ENCODE peak calls at places on chromosomes 7 and 10, in five cellular contexts. Q is AG10803, F is OCI-LY7, H is left ventricle myocardium inferior, E is thyroid gland. R is an unnamed sample.

GRCh38 chr7:120480472-120480871 is 207.5 kb downstream of the KCND2 start:
- DNase-seq in Q (no peak), E (no peak), H (no peak), F (no peak), R (no peak)

GRCh38 chr7:30251708-30252329 is 32.6 kb upstream of the ZNRF2 start:
- DNase-seq in E (no peak), Q (peak), H (no peak), F (no peak), R (peak)

GRCh38 chr7:2894118-2894940 is 50.2 kb upstream of the GNA12 start:
- DNase-seq in Q (no peak), F (peak), H (no peak), E (no peak), R (no peak)

GRCh38 chr7:127419196-127419595 is 26.7 kb upstream of the ZNF800 start:
- DNase-seq in H (no peak), F (no peak), E (no peak), Q (no peak), R (no peak)

GRCh38 chr10:47384148-47384921 is at the start of gene ZNF488:
- DNase-seq in F (peak), E (peak), H (peak), Q (peak), R (peak)

GRCh38 chr10:86688398-86688921 is 20.1 kb downstream of the LDB3 start:
- DNase-seq in H (peak), E (peak), F (peak), Q (peak), R (peak)

GRCh38 chr7:74002474-74003017 is 25.4 kb upstream of the ELN start:
- DNase-seq in Q (peak), E (no peak), H (peak), F (no peak), R (no peak)

GRCh38 chr10:30935078-30935477 is 96.6 kb downstream of the ZNF438 start:
- DNase-seq in Q (peak), E (no peak), H (no peak), F (no peak), R (no peak)

GRCh38 chr10:117461766-117462423 is 80.7 kb upstream of the EMX2 start:
- DNase-seq in E (no peak), Q (peak), H (no peak), F (no peak), R (peak)

DNA sequence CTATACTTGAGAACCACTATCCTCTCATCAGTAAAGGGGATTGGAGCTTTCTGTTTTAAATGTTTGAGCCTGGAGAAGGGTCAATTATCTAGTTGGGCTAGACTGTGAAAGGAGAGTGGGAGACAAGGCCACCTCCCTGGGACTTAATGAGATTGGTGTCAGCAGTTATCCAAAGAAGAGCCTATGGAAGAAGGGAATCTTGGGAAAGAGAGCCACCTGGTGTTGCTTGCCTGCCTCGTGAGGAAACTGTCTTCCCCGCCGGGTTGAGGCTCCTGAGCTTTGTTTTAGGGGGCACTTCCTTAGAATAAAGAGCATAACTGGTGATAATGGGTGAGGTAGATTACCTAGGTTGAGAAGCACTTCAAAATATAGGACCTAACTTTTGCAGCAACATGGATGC is 32.0 kb upstream of the ABCB4 start:
- DNase-seq in E (no peak), Q (no peak), H (no peak), F (no peak), R (no peak)
- TF ChIP-seq CTCF in E (no peak), Q (peak), H (peak), F (peak), R (no peak)

GRCh38 chr10:1403508-1404230 is 333.7 kb downstream of the ADARB2 start:
- DNase-seq in F (peak), H (no peak), E (no peak), Q (no peak), R (no peak)
- TF ChIP-seq CTCF in F (peak), H (no peak), E (no peak), Q (no peak), R (no peak)

GRCh38 chr10:11760151-11760550 is 18.0 kb downstream of the ECHDC3 start:
- DNase-seq in H (no peak), Q (no peak), F (no peak), E (no peak), R (no peak)

GRCh38 chr10:11759347-11759746 is 17.2 kb downstream of the ECHDC3 start:
- DNase-seq in E (no peak), Q (no peak), F (no peak), H (no peak), R (no peak)

GRCh38 chr10:11761431-11761830 is 19.2 kb downstream of the ECHDC3 start:
- DNase-seq in F (no peak), Q (no peak), E (no peak), H (no peak), R (no peak)

GRCh38 chr10:11762706-11763500 is 20.7 kb downstream of the ECHDC3 start:
- DNase-seq in H (no peak), E (no peak), Q (no peak), F (no peak), R (no peak)

DNA sequence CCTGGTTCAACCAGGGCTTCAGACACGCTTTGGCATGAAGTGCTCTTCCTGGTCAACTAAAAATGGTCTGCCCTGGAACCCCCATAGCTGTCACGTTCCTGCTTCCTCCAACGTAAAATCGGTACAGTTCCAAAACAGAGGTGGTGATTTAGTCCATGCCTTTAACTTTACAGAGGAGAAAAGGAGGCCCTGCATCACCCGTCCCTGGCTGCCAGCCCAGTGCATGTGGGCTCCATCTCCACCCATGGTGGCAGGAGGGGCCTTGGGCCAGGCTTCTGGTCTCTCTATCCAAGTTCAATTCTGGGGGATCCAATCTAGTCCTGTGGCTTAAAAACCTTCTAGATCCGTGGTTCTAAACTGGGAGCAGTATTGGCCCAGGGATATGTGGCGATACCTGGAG is 18.7 kb downstream of the ECHDC3 start:
- DNase-seq in F (no peak), E (no peak), H (no peak), Q (no peak), R (no peak)
- TF ChIP-seq CTCF in F (no peak), E (no peak), H (no peak), Q (no peak), R (no peak)

DNA sequence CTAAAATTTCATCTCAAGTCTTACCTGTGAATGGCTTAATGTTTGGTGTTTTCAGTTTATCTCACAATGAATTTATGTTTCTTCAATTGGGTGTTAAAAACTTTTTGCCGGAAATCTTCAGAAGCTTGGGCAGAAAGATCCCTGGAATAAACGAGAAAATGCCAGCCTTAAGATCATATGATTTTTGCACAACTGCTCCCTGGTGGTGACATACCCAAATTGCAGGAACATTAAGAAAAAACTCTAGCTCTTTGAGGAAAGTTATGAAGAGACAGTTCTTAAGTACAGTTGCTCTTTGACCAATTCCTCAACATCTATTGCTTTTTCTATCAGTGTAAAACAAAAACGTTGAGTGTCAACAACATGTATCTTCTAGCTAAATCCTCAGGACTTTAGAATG is 48.2 kb upstream of the CREB5 start:
- DNase-seq in Q (no peak), E (no peak), F (no peak), H (no peak), R (no peak)
- TF ChIP-seq CTCF in Q (peak), E (no peak), F (peak), H (no peak), R (peak)

R was measured in foreskin fibroblast.